ENCODE peak calls at places on chromosome 7, in four cellular contexts. R, D, U and V are unnamed samples.

GRCh38 chr7:80565554-80565953 is 53.7 kb upstream of the GNAT3 start:
- DNase-seq in D (no peak), R (no peak), U (no peak), V (no peak)

GRCh38 chr7:126780993-126781392 is 471.7 kb downstream of the GRM8 start:
- DNase-seq in R (no peak), U (no peak), D (no peak), V (no peak)

GRCh38 chr7:32290015-32290414 is 200.2 kb downstream of the LSM5 start:
- DNase-seq in D (no peak), U (no peak), R (no peak), V (no peak)

GRCh38 chr7:55177068-55177530 is 158.3 kb downstream of the EGFR start:
- DNase-seq in D (no peak), R (peak), U (no peak), V (no peak)

GRCh38 chr7:101688183-101688831 is 59.2 kb upstream of the MYL10 start:
- DNase-seq in D (peak), U (peak), R (peak), V (peak)

GRCh38 chr7:134602921-134603394 is 43.7 kb upstream of the BPGM start:
- DNase-seq in R (peak), D (peak), U (no peak), V (no peak)

GRCh38 chr7:132879579-132879978 is 202.3 kb downstream of the CHCHD3 start:
- DNase-seq in R (no peak), D (no peak), U (no peak), V (no peak)

GRCh38 chr7:64618785-64619456 is 47.0 kb upstream of the ZNF107 start:
- DNase-seq in D (peak), R (peak), U (peak), V (peak)

GRCh38 chr7:96870934-96871333 is 134.4 kb upstream of the DLX6 start:
- DNase-seq in U (no peak), D (no peak), R (no peak), V (no peak)

GRCh38 chr7:139767561-139767982 is 10.2 kb downstream of the HIPK2 start:
- DNase-seq in D (no peak), U (no peak), R (no peak), V (peak)

GRCh38 chr7:25659841-25660240 is 431.6 kb upstream of the NPVF start:
- DNase-seq in R (no peak), U (no peak), D (no peak), V (no peak)

GRCh38 chr7:54985405-54986360 is 33.1 kb upstream of the EGFR start:
- DNase-seq in U (peak), D (peak), R (peak), V (no peak)

GRCh38 chr7:108253275-108254044 is 123.3 kb upstream of the LAMB4 start:
- DNase-seq in U (no peak), R (peak), D (peak), V (no peak)

GRCh38 chr7:43204081-43204480 is 91.6 kb downstream of the HECW1 start:
- DNase-seq in D (peak), R (peak), U (no peak), V (no peak)

GRCh38 chr7:42495251-42495650 is 258.2 kb upstream of the GLI3 start:
- DNase-seq in U (no peak), D (peak), R (peak), V (no peak)

GRCh38 chr7:52547301-52547920 is 488.0 kb upstream of the POM121L12 start:
- DNase-seq in U (no peak), D (no peak), R (no peak), V (no peak)

GRCh38 chr7:29162577-29162976 is 16.2 kb upstream of the CPVL start:
- DNase-seq in U (no peak), R (no peak), D (no peak), V (no peak)
- H2AFZ ChIP-seq in U (no peak), R (no peak), D (no peak), V (no peak)

DNA sequence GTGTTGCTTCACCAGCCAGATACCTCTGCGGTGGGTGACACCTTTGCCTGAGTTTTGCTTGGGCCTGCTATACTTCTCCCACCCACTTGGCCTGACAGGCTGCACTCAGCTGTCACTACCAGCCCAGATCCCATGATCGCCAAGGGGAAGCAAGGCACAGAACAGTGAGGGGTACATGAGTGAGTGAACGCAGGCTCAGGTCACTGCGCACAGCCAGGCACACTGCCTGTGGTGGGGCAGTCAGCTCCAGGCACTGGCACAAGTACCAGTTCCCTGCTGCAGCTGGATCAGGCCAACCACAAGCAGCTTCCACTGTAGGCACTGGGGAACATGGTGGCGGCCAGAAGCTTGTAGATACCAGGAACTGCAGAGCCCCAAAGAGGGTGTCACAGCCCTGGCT is 441.9 kb upstream of the GRM3 start:
- DNase-seq in R (no peak), D (no peak), U (no peak), V (no peak)
- H2AFZ ChIP-seq in R (no peak), D (no peak), U (no peak), V (no peak)

DNA sequence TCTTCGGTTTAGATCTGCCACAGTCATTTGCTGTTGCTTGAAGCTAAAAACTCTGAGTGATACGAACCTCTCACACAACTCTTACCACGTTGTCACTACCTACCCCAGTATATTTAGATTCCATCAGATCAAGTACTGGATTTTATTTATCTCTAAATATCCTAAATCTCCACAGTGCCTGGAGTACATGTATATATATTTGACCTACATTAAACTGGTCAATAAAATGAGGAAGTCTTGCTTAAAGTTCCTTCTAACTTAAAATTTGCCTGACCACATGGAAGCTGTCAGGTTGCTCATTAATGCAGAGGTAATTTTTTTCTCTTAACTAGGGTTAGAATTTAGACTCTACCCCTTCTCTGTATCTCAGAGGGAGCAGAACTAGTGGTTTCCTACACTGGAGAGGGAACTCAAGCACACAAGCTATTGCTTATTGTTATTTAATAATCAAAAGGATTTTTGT is 3.1 kb upstream of the MACC1 start:
- DNase-seq in R (no peak), D (no peak), U (no peak), V (peak)
- H2AFZ ChIP-seq in R (no peak), D (no peak), U (no peak), V (peak)

DNA sequence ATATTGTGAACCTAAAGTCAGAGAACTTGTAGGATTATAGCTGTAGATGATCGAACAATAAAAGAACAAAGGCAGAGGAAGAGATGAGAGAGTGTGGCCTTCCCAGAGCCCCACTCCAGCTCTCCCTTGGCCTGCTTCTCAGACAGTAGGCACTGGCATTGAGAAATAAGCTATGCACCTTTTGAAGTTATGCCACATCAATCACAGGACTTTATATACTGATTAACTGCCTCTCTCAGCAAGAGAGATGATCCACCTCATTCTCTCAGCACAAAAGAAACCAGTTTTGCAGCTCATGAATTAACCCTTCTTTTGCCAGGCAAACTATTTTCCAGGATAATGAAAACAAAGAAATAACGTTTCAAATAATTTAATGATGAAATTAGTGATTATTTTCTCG is 22.0 kb upstream of the CTTNBP2 start:
- DNase-seq in R (no peak), U (no peak), D (no peak), V (no peak)
- H2AFZ ChIP-seq in R (no peak), U (no peak), D (no peak), V (no peak)

GRCh38 chr7:130461256-130461655 is 20.4 kb upstream of the CEP41 start:
- DNase-seq in D (peak), U (no peak), R (no peak), V (no peak)
- H2AFZ ChIP-seq in D (no peak), U (no peak), R (no peak), V (no peak)

DNA sequence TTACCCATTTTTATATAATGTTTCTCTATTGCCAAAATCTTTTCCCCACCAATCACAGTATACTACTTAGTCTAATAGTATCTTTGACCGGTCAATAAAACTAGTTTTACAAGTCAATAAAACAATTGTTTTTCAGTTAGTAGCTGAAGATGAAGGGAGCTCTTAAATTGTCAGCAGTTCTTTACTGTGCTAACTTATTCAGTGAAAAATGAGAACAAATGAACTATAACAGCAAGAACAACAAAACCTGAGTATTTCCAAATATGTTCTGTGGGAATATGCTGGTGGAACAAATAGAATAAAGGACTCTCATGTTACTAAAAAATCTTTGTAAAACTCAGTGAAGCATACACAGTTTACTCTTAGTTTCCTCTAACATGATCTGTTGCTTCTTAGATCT is 134.0 kb downstream of the SEMA3D start:
- DNase-seq in U (no peak), D (no peak), R (no peak), V (no peak)
- H2AFZ ChIP-seq in U (no peak), D (no peak), R (no peak), V (no peak)

GRCh38 chr7:123480107-123480506 is 54.3 kb downstream of the IQUB start:
- DNase-seq in U (no peak), R (no peak), D (no peak), V (no peak)
- H2AFZ ChIP-seq in U (no peak), R (no peak), D (no peak), V (no peak)

DNA sequence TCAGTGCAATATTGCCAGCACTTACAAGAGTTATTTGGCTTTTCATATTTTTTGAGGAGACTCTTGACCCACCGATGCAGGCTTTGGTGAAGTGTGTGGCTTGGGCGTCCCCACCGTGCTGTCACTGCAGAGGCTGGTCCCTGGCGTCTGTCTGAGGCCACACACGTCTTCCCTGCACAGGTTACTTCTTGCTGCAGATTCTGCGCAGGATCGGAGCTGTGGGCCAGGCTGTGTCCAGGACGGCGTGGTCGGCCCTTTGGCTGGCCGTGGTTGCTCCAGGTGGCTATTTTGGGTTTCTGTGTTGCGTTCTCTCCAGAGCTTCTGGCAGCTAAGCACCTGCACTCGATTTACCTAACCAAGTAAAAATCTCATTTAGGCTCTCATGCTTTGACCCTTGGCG is 18.9 kb downstream of the SUN1 start:
- DNase-seq in U (no peak), R (no peak), D (no peak), V (no peak)
- H2AFZ ChIP-seq in U (no peak), R (no peak), D (no peak), V (no peak)

DNA sequence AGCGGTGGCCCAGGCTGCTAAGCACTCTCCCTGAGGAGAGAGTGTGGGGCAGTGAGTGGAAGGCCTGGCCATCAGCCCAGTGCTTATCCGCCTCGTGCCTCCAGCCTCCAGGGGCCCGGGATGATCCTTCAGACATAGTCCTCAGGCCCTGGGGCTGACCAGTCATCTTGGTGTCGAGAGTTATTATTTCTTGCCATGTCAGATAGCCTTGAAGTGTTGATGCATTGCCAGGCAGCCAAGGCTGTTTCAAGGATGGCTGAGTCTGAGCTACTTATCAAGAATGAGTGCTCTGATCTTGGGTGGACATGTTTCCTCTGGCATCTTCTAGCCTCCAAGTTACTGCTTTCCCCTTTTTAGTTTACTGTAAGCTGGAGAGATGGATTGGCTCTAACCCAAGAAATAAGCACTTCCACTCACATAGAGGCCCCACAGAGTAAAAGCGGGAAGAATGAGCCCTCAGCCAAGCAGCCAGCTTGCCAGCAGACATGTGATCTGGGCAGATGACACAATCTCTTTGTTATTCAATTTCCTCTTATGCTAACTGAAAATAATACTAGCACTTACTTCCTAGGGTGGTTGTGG is 136.5 kb upstream of the NAMPT start:
- DNase-seq in D (peak), U (no peak), R (peak), V (no peak)
- H2AFZ ChIP-seq in D (peak), U (no peak), R (peak), V (no peak)